ENCODE peak calls at places on chromosomes 2 and 18, in eight cellular contexts. One of them, this sample, is unnamed.

GRCh38 chr2:237075749-237076599 is 9.7 kb upstream of the COPS8 start:
- DNase-seq in GM23338: no peak
- DNase-seq in right atrium auricular region: no peak
- DNase-seq in heart left ventricle: no peak
- DNase-seq in cardiac muscle cell: no peak
- DNase-seq in IMR-90: peak; percentile 4
- DNase-seq in Panc1: no peak
- DNase-seq in brain microvascular endothelial cell: no peak
- DNase-seq in this sample: no peak

GRCh38 chr2:7674606-7675005 is 757.4 kb downstream of the RNF144A start:
- DNase-seq in GM23338: no peak
- DNase-seq in Panc1: no peak
- DNase-seq in cardiac muscle cell: no peak
- DNase-seq in heart left ventricle: no peak
- DNase-seq in brain microvascular endothelial cell: no peak
- DNase-seq in IMR-90: no peak
- DNase-seq in right atrium auricular region: no peak
- DNase-seq in this sample: no peak

GRCh38 chr2:212548459-212548815 is 9.8 kb upstream of the ERBB4 start:
- DNase-seq in Panc1: no peak
- DNase-seq in IMR-90: peak; percentile 28
- DNase-seq in brain microvascular endothelial cell: peak; percentile 56
- DNase-seq in GM23338: peak; percentile 52
- DNase-seq in cardiac muscle cell: peak; percentile 54
- DNase-seq in heart left ventricle: no peak
- DNase-seq in right atrium auricular region: no peak
- DNase-seq in this sample: peak; percentile 6

GRCh38 chr2:223093436-223093839 is 41.4 kb downstream of the KCNE4 start:
- DNase-seq in IMR-90: peak; percentile 72
- DNase-seq in right atrium auricular region: peak; percentile 85
- DNase-seq in cardiac muscle cell: peak; percentile 73
- DNase-seq in brain microvascular endothelial cell: peak; percentile 65
- DNase-seq in Panc1: no peak
- DNase-seq in GM23338: no peak
- DNase-seq in heart left ventricle: peak; percentile 59
- DNase-seq in this sample: no peak

GRCh38 chr2:103616891-103617290 is 855.1 kb downstream of the TMEM182 start:
- DNase-seq in brain microvascular endothelial cell: no peak
- DNase-seq in right atrium auricular region: no peak
- DNase-seq in cardiac muscle cell: no peak
- DNase-seq in Panc1: no peak
- DNase-seq in GM23338: no peak
- DNase-seq in IMR-90: no peak
- DNase-seq in heart left ventricle: no peak
- DNase-seq in this sample: no peak

GRCh38 chr2:22821458-22821857 is 563.5 kb upstream of the KLHL29 start:
- DNase-seq in right atrium auricular region: no peak
- DNase-seq in heart left ventricle: no peak
- DNase-seq in GM23338: no peak
- DNase-seq in IMR-90: no peak
- DNase-seq in cardiac muscle cell: no peak
- DNase-seq in Panc1: no peak
- DNase-seq in brain microvascular endothelial cell: no peak
- DNase-seq in this sample: no peak

GRCh38 chr2:213934560-213934959 is 476.3 kb upstream of the VWC2L start:
- DNase-seq in brain microvascular endothelial cell: peak; percentile 42
- DNase-seq in heart left ventricle: no peak
- DNase-seq in cardiac muscle cell: peak; percentile 16
- DNase-seq in Panc1: no peak
- DNase-seq in right atrium auricular region: no peak
- DNase-seq in GM23338: peak; percentile 60
- DNase-seq in IMR-90: peak; percentile 2
- DNase-seq in this sample: no peak

GRCh38 chr2:38406597-38407110 is 29.6 kb upstream of the ATL2 start:
- DNase-seq in IMR-90: no peak
- DNase-seq in Panc1: no peak
- DNase-seq in cardiac muscle cell: peak; percentile 77
- DNase-seq in GM23338: peak; percentile 35
- DNase-seq in right atrium auricular region: peak; percentile 66
- DNase-seq in brain microvascular endothelial cell: peak; percentile 9
- DNase-seq in heart left ventricle: peak; percentile 26
- DNase-seq in this sample: no peak

GRCh38 chr2:100560431-100560830 is 2.4 kb upstream of the PDCL3 start:
- DNase-seq in brain microvascular endothelial cell: no peak
- DNase-seq in right atrium auricular region: no peak
- DNase-seq in GM23338: no peak
- DNase-seq in IMR-90: no peak
- DNase-seq in Panc1: no peak
- DNase-seq in heart left ventricle: no peak
- DNase-seq in cardiac muscle cell: no peak
- DNase-seq in this sample: no peak

GRCh38 chr18:6741290-6741689 is 11.8 kb downstream of the ARHGAP28 start:
- DNase-seq in Panc1: peak; percentile 24
- DNase-seq in right atrium auricular region: peak; percentile 66
- DNase-seq in IMR-90: peak; percentile 100
- DNase-seq in brain microvascular endothelial cell: peak; percentile 98
- DNase-seq in heart left ventricle: peak; percentile 25
- DNase-seq in cardiac muscle cell: peak; percentile 98
- DNase-seq in GM23338: no peak
- DNase-seq in this sample: peak; percentile 98

GRCh38 chr2:64359892-64360657 is 93.9 kb upstream of the LGALSL start:
- DNase-seq in Panc1: peak; percentile 91
- DNase-seq in GM23338: peak; percentile 34
- DNase-seq in cardiac muscle cell: peak; percentile 91
- DNase-seq in IMR-90: peak; percentile 92
- DNase-seq in heart left ventricle: peak; percentile 26
- DNase-seq in right atrium auricular region: peak; percentile 93
- DNase-seq in brain microvascular endothelial cell: peak; percentile 97
- DNase-seq in this sample: peak; percentile 66

GRCh38 chr2:96404446-96405373 is 69.1 kb downstream of the NCAPH start:
- DNase-seq in right atrium auricular region: peak; percentile 34
- DNase-seq in cardiac muscle cell: no peak
- DNase-seq in brain microvascular endothelial cell: no peak
- DNase-seq in heart left ventricle: peak; percentile 32
- DNase-seq in Panc1: no peak
- DNase-seq in GM23338: peak; percentile 33
- DNase-seq in IMR-90: no peak
- DNase-seq in this sample: no peak

GRCh38 chr2:54624611-54625071 is 98.8 kb upstream of the EML6 start:
- DNase-seq in cardiac muscle cell: peak; percentile 75
- DNase-seq in GM23338: no peak
- DNase-seq in heart left ventricle: peak; percentile 46
- DNase-seq in brain microvascular endothelial cell: no peak
- DNase-seq in Panc1: no peak
- DNase-seq in IMR-90: peak; percentile 54
- DNase-seq in right atrium auricular region: no peak
- DNase-seq in this sample: no peak

GRCh38 chr2:100580474-100581264 is 17.9 kb downstream of the PDCL3 start:
- DNase-seq in cardiac muscle cell: no peak
- DNase-seq in GM23338: no peak
- DNase-seq in Panc1: no peak
- DNase-seq in right atrium auricular region: no peak
- DNase-seq in IMR-90: no peak
- DNase-seq in heart left ventricle: no peak
- DNase-seq in brain microvascular endothelial cell: no peak
- DNase-seq in this sample: no peak

GRCh38 chr2:127957240-127957639 is 70.6 kb downstream of the SAP130 start:
- DNase-seq in cardiac muscle cell: no peak
- DNase-seq in Panc1: no peak
- DNase-seq in IMR-90: no peak
- DNase-seq in heart left ventricle: no peak
- DNase-seq in GM23338: no peak
- DNase-seq in right atrium auricular region: no peak
- DNase-seq in brain microvascular endothelial cell: no peak
- DNase-seq in this sample: no peak

GRCh38 chr2:127954857-127955256 is 69.1 kb upstream of the AMMECR1L start:
- DNase-seq in GM23338: no peak
- DNase-seq in IMR-90: no peak
- DNase-seq in Panc1: no peak
- DNase-seq in brain microvascular endothelial cell: no peak
- DNase-seq in cardiac muscle cell: no peak
- DNase-seq in heart left ventricle: no peak
- DNase-seq in right atrium auricular region: no peak
- DNase-seq in this sample: no peak

GRCh38 chr2:127951031-127951430 is 65.3 kb upstream of the AMMECR1L start:
- DNase-seq in cardiac muscle cell: peak; percentile 9
- DNase-seq in heart left ventricle: no peak
- DNase-seq in GM23338: no peak
- DNase-seq in Panc1: no peak
- DNase-seq in brain microvascular endothelial cell: no peak
- DNase-seq in right atrium auricular region: no peak
- DNase-seq in IMR-90: peak; percentile 36
- DNase-seq in this sample: no peak

GRCh38 chr2:127953128-127953718 is 67.5 kb upstream of the AMMECR1L start:
- DNase-seq in right atrium auricular region: no peak
- DNase-seq in brain microvascular endothelial cell: no peak
- DNase-seq in Panc1: no peak
- DNase-seq in heart left ventricle: peak; percentile 60
- DNase-seq in IMR-90: peak; percentile 61
- DNase-seq in cardiac muscle cell: peak; percentile 55
- DNase-seq in GM23338: no peak
- DNase-seq in this sample: no peak

DNA sequence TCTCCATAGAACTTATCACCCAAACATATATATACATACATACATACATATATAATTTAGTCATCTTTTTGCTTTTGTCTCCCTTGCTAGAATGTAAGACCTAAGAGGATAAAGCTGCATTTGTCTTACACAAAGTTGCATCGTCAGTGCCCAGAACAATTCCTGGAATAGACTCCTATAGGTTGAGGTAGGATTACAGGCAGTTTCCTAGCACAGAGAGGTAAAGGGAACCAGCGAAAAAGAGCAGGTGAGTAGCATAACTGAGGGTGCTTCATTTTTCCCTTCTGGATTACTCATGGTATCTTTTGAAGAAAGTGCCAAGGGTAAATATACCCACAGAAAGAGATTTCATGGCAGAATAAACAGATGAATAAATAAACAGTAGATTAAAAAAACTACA is 68.1 kb upstream of the AMMECR1L start:
- DNase-seq in right atrium auricular region: no peak
- DNase-seq in heart left ventricle: no peak
- DNase-seq in GM23338: no peak
- DNase-seq in IMR-90: peak; percentile 23
- DNase-seq in cardiac muscle cell: peak; percentile 13
- DNase-seq in brain microvascular endothelial cell: no peak
- DNase-seq in Panc1: no peak
- DNase-seq in this sample: no peak
- TF ChIP-seq CTCF in right atrium auricular region: no peak
- TF ChIP-seq CTCF in heart left ventricle: no peak
- TF ChIP-seq CTCF in GM23338: no peak
- TF ChIP-seq CTCF in IMR-90: no peak
- TF ChIP-seq CTCF in cardiac muscle cell: no peak
- TF ChIP-seq CTCF in brain microvascular endothelial cell: no peak
- TF ChIP-seq CTCF in Panc1: no peak
- TF ChIP-seq CTCF in this sample: no peak

DNA sequence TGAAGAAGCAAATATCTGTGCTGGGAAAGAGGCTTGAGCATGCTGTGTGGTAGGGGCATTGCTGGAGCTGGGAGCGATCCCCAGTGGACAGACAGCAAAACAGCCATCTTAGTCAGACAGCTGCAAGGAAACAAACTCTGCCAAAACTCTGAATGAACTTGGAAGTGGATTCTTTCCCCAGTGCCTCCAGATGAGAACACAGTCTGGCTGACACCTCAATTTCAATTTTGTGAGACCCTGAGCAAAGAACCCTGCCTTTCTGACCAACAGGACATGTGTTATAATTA is 23.2 kb upstream of the FAP start:
- DNase-seq in GM23338: no peak
- DNase-seq in heart left ventricle: peak; percentile 25
- DNase-seq in right atrium auricular region: no peak
- DNase-seq in IMR-90: no peak
- DNase-seq in cardiac muscle cell: peak; percentile 60
- DNase-seq in Panc1: no peak
- DNase-seq in brain microvascular endothelial cell: no peak
- DNase-seq in this sample: no peak
- H3K4me3 ChIP-seq in GM23338: no peak overlapping the region
- H3K4me3 ChIP-seq in heart left ventricle: no peak overlapping the region
- H3K4me3 ChIP-seq in right atrium auricular region: no peak overlapping the region
- H3K4me3 ChIP-seq in IMR-90: no peak overlapping the region
- H3K4me3 ChIP-seq in cardiac muscle cell: no peak overlapping the region
- H3K4me3 ChIP-seq in Panc1: no peak overlapping the region
- H3K4me3 ChIP-seq in brain microvascular endothelial cell: no peak overlapping the region
- H3K4me3 ChIP-seq in this sample: no peak overlapping the region

GRCh38 chr2:208249241-208249640 is 5.6 kb downstream of the IDH1 start:
- DNase-seq in right atrium auricular region: no peak
- DNase-seq in GM23338: no peak
- DNase-seq in IMR-90: no peak
- DNase-seq in cardiac muscle cell: peak; percentile 14
- DNase-seq in Panc1: no peak
- DNase-seq in heart left ventricle: no peak
- DNase-seq in brain microvascular endothelial cell: no peak
- DNase-seq in this sample: no peak

GRCh38 chr2:208251098-208251497 is 3.8 kb downstream of the IDH1 start:
- DNase-seq in IMR-90: no peak
- DNase-seq in Panc1: no peak
- DNase-seq in heart left ventricle: no peak
- DNase-seq in right atrium auricular region: no peak
- DNase-seq in brain microvascular endothelial cell: no peak
- DNase-seq in GM23338: no peak
- DNase-seq in cardiac muscle cell: no peak
- DNase-seq in this sample: no peak

GRCh38 chr2:208245746-208246145 is 9.1 kb downstream of the IDH1 start:
- DNase-seq in IMR-90: no peak
- DNase-seq in heart left ventricle: no peak
- DNase-seq in right atrium auricular region: no peak
- DNase-seq in brain microvascular endothelial cell: no peak
- DNase-seq in GM23338: no peak
- DNase-seq in Panc1: no peak
- DNase-seq in cardiac muscle cell: peak; percentile 13
- DNase-seq in this sample: no peak

GRCh38 chr2:208250401-208250800 is 4.5 kb downstream of the IDH1 start:
- DNase-seq in right atrium auricular region: no peak
- DNase-seq in cardiac muscle cell: peak; percentile 56
- DNase-seq in IMR-90: peak; percentile 17
- DNase-seq in heart left ventricle: no peak
- DNase-seq in Panc1: no peak
- DNase-seq in brain microvascular endothelial cell: no peak
- DNase-seq in GM23338: no peak
- DNase-seq in this sample: no peak

DNA sequence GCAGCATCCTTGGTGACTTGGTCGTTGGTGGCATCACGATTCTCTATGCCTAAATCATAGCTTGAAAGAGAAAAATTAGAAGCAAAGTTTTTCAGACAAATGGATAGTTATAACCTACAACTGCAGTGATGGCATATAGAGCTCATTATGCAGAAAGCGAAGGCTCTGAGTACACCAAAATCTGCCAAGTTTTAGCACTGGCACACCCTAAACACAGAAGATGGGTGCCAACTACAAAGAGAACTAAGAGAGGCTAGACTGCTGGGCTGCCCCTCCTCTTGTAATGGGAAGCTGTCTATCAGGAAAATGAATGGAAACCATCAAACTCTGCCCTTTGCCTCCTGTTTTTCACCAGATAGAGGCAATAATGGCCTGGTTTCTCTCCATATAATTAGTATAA is 6.3 kb downstream of the IDH1 start:
- DNase-seq in Panc1: no peak
- DNase-seq in brain microvascular endothelial cell: no peak
- DNase-seq in heart left ventricle: no peak
- DNase-seq in IMR-90: no peak
- DNase-seq in right atrium auricular region: no peak
- DNase-seq in GM23338: no peak
- DNase-seq in cardiac muscle cell: no peak
- DNase-seq in this sample: no peak
- H3K36me3 ChIP-seq in Panc1: peaks cover 18% of the 10 kb centered on the region
- H3K36me3 ChIP-seq in brain microvascular endothelial cell: peaks cover 43% of the 10 kb centered on the region
- H3K36me3 ChIP-seq in heart left ventricle: peaks cover 97% of the 10 kb centered on the region
- H3K36me3 ChIP-seq in IMR-90: peaks cover 14% of the 10 kb centered on the region
- H3K36me3 ChIP-seq in right atrium auricular region: peaks cover 63% of the 10 kb centered on the region
- H3K36me3 ChIP-seq in GM23338: peaks cover 90% of the 10 kb centered on the region
- H3K36me3 ChIP-seq in cardiac muscle cell: peaks cover 53% of the 10 kb centered on the region
- H3K36me3 ChIP-seq in this sample: peaks cover 1% of the 10 kb centered on the region

GRCh38 chr2:11550901-11551568 is 17.2 kb downstream of the GREB1 start:
- DNase-seq in brain microvascular endothelial cell: no peak
- DNase-seq in right atrium auricular region: peak; percentile 44
- DNase-seq in Panc1: no peak
- DNase-seq in heart left ventricle: no peak
- DNase-seq in GM23338: no peak
- DNase-seq in IMR-90: no peak
- DNase-seq in cardiac muscle cell: no peak
- DNase-seq in this sample: no peak
- TF ChIP-seq CTCF in brain microvascular endothelial cell: no peak
- TF ChIP-seq CTCF in right atrium auricular region: no peak
- TF ChIP-seq CTCF in Panc1: no peak
- TF ChIP-seq CTCF in heart left ventricle: no peak
- TF ChIP-seq CTCF in GM23338: no peak
- TF ChIP-seq CTCF in IMR-90: no peak
- TF ChIP-seq CTCF in cardiac muscle cell: no peak
- TF ChIP-seq CTCF in this sample: no peak

This sample was measured in BJ.